ENCODE peak calls at places on chromosomes 12 and 14, in four cellular contexts. T, P, I and U are unnamed samples.

GRCh38 chr14:81728447-81728846 is 194.8 kb upstream of the SEL1L start:
- DNase-seq in T (no peak), P (no peak), I (no peak), U (no peak)

GRCh38 chr14:55073856-55074255 is 22.4 kb downstream of the MAPK1IP1L start:
- DNase-seq in T (no peak), P (no peak), I (no peak), U (no peak)

GRCh38 chr14:94175403-94176146 is 1.5 kb downstream of the PPP4R4 start:
- DNase-seq in T (no peak), P (no peak), I (no peak), U (no peak)

GRCh38 chr12:74418573-74418972 is 119.1 kb upstream of the ATXN7L3B start:
- DNase-seq in T (no peak), P (no peak), I (no peak), U (no peak)

GRCh38 chr12:3533703-3534386 is 42.8 kb downstream of the PRMT8 start:
- DNase-seq in T (no peak), P (no peak), I (peak; percentile 60), U (no peak)

GRCh38 chr14:76497550-76498484 is 121.9 kb downstream of the ESRRB start:
- DNase-seq in T (no peak), P (no peak), I (no peak), U (no peak)

GRCh38 chr14:77498984-77499527 is 440 bp upstream of the ISM2 start:
- DNase-seq in T (no peak), P (no peak), I (no peak), U (peak; percentile 77)

GRCh38 chr12:179131-179884 is 34.6 kb downstream of the SLC6A12 start:
- DNase-seq in T (no peak), P (no peak), I (no peak), U (peak; percentile 69)

GRCh38 chr14:55127491-55127951 is 1.5 kb upstream of the LGALS3 start:
- DNase-seq in T (no peak), P (no peak), I (no peak), U (no peak)

GRCh38 chr12:93860659-93861373 is 183.6 kb downstream of the CRADD start:
- DNase-seq in T (no peak), P (no peak), I (no peak), U (no peak)